ENCODE peak calls at places on chromosomes 11 and 22, in four cellular contexts. B, Z, E and N are unnamed samples.

GRCh38 chr11:48154162-48154561 is 62.4 kb upstream of the OR4B1 start:
- DNase-seq in B (no peak), Z (no peak), E (no peak), N (no peak)

GRCh38 chr11:27701262-27702105 is 1.2 kb upstream of the BDNF start:
- DNase-seq in B (no peak), Z (no peak), E (no peak), N (peak)

GRCh38 chr11:13269775-13270174 is 7.8 kb upstream of the BMAL1 start:
- DNase-seq in B (no peak), Z (no peak), E (no peak), N (no peak)

GRCh38 chr11:92550871-92551270 is 326.3 kb downstream of the FAT3 start:
- DNase-seq in B (no peak), Z (no peak), E (no peak), N (no peak)

GRCh38 chr11:3642071-3642951 is 519 bp upstream of the ART5 start:
- DNase-seq in B (peak), Z (no peak), E (peak), N (peak)

GRCh38 chr22:33748714-33749113 is 171.6 kb downstream of the LARGE1 start:
- DNase-seq in B (no peak), Z (no peak), E (no peak), N (no peak)

GRCh38 chr11:65213322-65214211 is 31.8 kb downstream of the CAPN1 start:
- DNase-seq in B (peak), Z (no peak), E (no peak), N (no peak)

GRCh38 chr11:105870521-105871113 is 151.4 kb downstream of the MSANTD4 start:
- DNase-seq in B (no peak), Z (no peak), E (no peak), N (no peak)

GRCh38 chr22:45284705-45285305 is at the start of gene UPK3A:
- DNase-seq in B (peak), Z (no peak), E (no peak), N (no peak)

DNA sequence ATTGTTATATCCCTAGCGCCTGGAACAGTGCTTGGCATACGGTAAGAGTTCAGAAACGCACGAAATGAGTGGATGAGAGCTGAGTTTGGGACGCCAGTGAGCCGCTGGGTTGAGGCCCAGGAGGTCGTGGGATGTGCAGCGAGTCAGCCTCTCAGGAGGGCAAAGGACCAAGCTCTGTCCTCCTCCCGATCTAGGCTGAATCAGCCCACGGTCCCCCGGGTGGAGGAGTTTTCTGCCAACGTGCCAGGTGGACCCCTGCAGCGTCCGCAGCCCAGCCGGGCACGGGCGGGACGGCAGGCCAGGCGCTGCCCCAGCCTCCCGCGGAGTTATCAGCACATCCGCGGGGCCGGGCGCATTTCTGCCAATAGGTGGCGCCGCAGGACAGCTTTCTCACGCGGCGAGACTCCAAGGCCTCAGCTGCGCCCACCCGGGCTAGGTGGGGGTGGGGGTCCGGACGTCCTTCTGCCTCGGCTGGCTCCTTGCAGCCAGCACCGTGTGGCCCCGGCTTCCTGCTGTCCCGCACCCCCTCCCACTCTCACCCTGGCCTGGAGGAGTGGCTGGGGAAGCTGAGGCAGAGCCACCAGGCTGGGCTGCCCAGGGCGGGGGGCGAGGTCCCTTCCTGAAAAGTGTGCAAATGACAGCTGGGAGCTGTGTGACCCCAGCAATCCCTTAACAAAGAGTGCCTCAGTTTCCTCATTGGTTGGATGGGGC is 2.2 kb upstream of the RPS19BP1 start:
- DNase-seq in B (peak), Z (no peak), E (peak), N (peak)
- TF ChIP-seq FOXK2 in B (no peak), Z (no peak), E (no peak), N (no peak)

DNA sequence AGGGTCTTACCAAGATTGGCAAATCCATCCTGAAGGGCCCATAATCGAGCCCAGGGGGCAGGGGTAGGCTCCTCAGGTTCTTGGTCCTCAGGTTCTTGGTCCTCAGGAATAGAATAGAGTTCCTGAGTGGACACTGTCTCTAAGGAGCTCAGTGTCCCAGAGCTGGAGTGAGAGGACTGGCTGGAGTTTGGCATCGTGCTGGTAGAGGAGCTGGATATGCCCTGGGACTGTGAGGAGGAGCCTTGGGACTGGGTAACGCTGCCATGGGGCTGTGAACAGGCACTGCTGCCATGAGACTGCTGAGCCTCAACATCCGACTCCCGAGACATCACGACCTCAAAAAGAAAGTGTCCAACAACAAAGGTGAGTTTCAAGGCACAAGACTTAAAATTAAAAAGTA is 7.2 kb downstream of the CHEK2 start:
- DNase-seq in B (no peak), Z (no peak), E (no peak), N (no peak)
- TF ChIP-seq SP1 in B (no peak), Z (no peak), E (no peak), N (no peak)

DNA sequence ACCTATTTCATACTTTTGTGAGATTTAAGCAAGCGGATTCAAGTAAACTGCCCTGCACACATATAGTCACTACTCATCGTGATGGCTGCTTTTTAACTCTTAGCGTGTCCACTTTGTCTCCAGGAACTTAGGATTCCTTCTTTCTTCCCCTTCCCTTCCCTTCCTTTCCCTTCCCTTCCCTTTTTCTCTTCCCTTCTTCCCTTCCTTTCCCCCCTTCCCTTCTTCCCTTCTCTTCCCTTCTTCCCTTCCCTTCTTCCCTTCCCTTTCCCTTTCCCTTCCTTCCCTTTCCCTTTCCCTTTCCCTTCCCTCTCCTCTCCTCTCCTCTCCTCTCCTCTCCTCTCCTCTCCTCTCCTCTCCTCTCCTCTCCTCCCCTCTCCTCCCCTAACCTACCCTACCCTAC is 65.9 kb downstream of the LIF start:
- DNase-seq in B (no peak), Z (no peak), E (no peak), N (no peak)
- TF ChIP-seq FOXK2 in B (no peak), Z (no peak), E (no peak), N (no peak)

DNA sequence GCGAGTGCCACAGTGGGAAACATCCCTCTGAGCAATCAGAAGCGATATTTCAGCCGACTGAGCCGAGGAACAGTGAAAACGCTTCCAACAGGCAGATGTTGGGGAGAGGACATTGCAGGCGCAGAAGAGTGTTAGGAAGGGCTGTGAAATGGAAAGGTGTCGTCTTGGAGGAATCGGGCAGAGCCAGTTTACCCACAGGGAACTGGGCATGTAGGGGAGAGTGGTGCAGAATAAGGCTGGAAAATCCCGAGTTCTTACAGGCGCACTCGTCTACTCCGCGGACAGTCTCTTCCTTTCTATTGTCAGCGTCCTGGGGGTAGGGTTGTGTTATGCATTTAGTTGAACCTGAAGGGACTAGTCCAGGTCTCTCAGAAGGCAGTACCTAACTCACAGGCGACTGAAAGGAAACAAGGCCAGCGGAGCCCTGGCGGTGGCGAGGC is 1.1 kb upstream of the APLP2 start:
- DNase-seq in B (no peak), Z (no peak), E (peak), N (no peak)
- TF ChIP-seq SP1 in B (no peak), Z (no peak), E (no peak), N (no peak)

GRCh38 chr11:64014361-64014760 is 21.4 kb upstream of the FLRT1 start:
- DNase-seq in B (no peak), Z (no peak), E (no peak), N (no peak)
- TF ChIP-seq FOXK2 in B (no peak), Z (no peak), E (no peak), N (no peak)